ENCODE peak calls at places on chromosomes 5 and 9, in ten cellular contexts. M is AG09309; J is iPS DF 6.9; H is CD8-positive, alpha-beta T cell; K is lower leg skin; Q is SK-N-SH; N is coronary artery; A is IMR-90; X is dorsolateral prefrontal cortex; E is DND-41. R is an unnamed sample.

GRCh38 chr5:173954671-173955605 is 34.0 kb upstream of the C5orf47 start:
- DNase-seq in K (no peak), H (no peak), J (no peak), E (no peak), X (no peak), M (peak), Q (no peak), A (peak), N (no peak), R (no peak)

GRCh38 chr9:90137824-90138223 is 504.8 kb downstream of the DIRAS2 start:
- DNase-seq in E (no peak), A (no peak), M (no peak), N (no peak), Q (no peak), X (no peak), J (no peak), K (no peak), H (no peak), R (no peak)

GRCh38 chr5:174305241-174305681 is 259.8 kb downstream of the NSG2 start:
- DNase-seq in Q (no peak), M (no peak), J (no peak), E (no peak), X (no peak), N (peak), H (no peak), A (no peak), K (no peak), R (no peak)

GRCh38 chr5:81534481-81534840 is 140.5 kb upstream of the ACOT12 start:
- DNase-seq in E (no peak), X (no peak), N (no peak), J (no peak), M (no peak), A (peak), H (no peak), Q (no peak), K (no peak), R (peak)

GRCh38 chr5:9454491-9454890 is 91.4 kb downstream of the SEMA5A start:
- DNase-seq in A (no peak), H (no peak), Q (no peak), M (no peak), K (no peak), X (no peak), J (no peak), N (no peak), E (no peak), R (no peak)

GRCh38 chr5:50886657-50887056 is 220.2 kb downstream of the PARP8 start:
- DNase-seq in X (no peak), M (no peak), N (no peak), J (peak), A (no peak), H (no peak), K (no peak), E (no peak), Q (no peak), R (no peak)

GRCh38 chr5:102483736-102484135 is 15.1 kb downstream of the SLCO6A1 start:
- DNase-seq in H (no peak), Q (no peak), X (no peak), K (no peak), E (no peak), J (no peak), M (no peak), A (no peak), N (no peak), R (peak)

GRCh38 chr5:95730730-95731570 is at the start of gene RHOBTB3:
- DNase-seq in X (peak), M (peak), E (peak), K (peak), H (peak), A (peak), J (no peak), Q (peak), N (peak), R (peak)

GRCh38 chr5:11166906-11167305 is 405.9 kb upstream of the DAP start:
- DNase-seq in M (no peak), J (no peak), Q (no peak), E (no peak), K (no peak), A (no peak), N (no peak), X (no peak), H (no peak), R (peak)

GRCh38 chr9:94002316-94003140 is 47.4 kb upstream of the BARX1 start:
- DNase-seq in K (no peak), Q (peak), H (no peak), X (no peak), E (peak), J (peak), M (no peak), N (no peak), A (peak), R (peak)

GRCh38 chr9:135565141-135565628 is 3.6 kb downstream of the PAEP start:
- DNase-seq in X (peak), E (no peak), A (no peak), K (no peak), N (no peak), Q (no peak), M (no peak), H (no peak), J (no peak), R (no peak)

GRCh38 chr5:96567188-96567587 is 95.0 kb upstream of the CAST start:
- DNase-seq in E (no peak), M (no peak), J (no peak), Q (no peak), A (peak), N (no peak), K (no peak), X (no peak), H (no peak), R (peak)

GRCh38 chr5:163529698-163530097 is 24.3 kb downstream of the MAT2B start:
- DNase-seq in K (no peak), A (no peak), E (no peak), H (no peak), X (no peak), J (no peak), M (no peak), N (no peak), Q (no peak), R (no peak)

GRCh38 chr5:15645376-15645775 is 145.4 kb downstream of the FBXL7 start:
- DNase-seq in A (peak), E (peak), M (no peak), H (no peak), N (no peak), J (no peak), K (no peak), X (no peak), Q (no peak), R (peak)

GRCh38 chr5:7850533-7851239 is at the start of gene CFAP90:
- DNase-seq in M (no peak), K (no peak), Q (peak), X (peak), E (no peak), H (no peak), A (peak), N (no peak), J (peak), R (peak)

GRCh38 chr5:44638286-44638869 is 170.4 kb upstream of the MRPS30 start:
- DNase-seq in N (no peak), X (no peak), Q (no peak), A (no peak), E (no peak), M (no peak), J (no peak), K (no peak), H (no peak), R (peak)

GRCh38 chr9:126391713-126392661 is 65.4 kb downstream of the MVB12B start:
- DNase-seq in X (no peak), Q (no peak), M (no peak), N (no peak), A (no peak), E (no peak), H (no peak), K (no peak), J (no peak), R (no peak)

GRCh38 chr5:68542207-68542606 is 326.7 kb downstream of the PIK3R1 start:
- DNase-seq in H (no peak), K (no peak), X (no peak), A (peak), Q (no peak), M (no peak), E (no peak), J (no peak), N (no peak), R (peak)

GRCh38 chr5:112923148-112923917 is 1.3 kb upstream of the REEP5 start:
- DNase-seq in H (no peak), N (no peak), K (no peak), A (no peak), E (peak), Q (no peak), X (no peak), J (no peak), M (no peak), R (no peak)

GRCh38 chr5:172868924-172869565 is 35.0 kb downstream of the ERGIC1 start:
- DNase-seq in N (peak), H (no peak), M (peak), Q (peak), E (no peak), A (peak), J (no peak), X (peak), K (peak), R (peak)

GRCh38 chr9:35882996-35883395 is 12.8 kb upstream of the OR13J1 start:
- DNase-seq in X (no peak), K (no peak), E (no peak), H (no peak), N (no peak), Q (no peak), M (no peak), A (peak), J (no peak), R (peak)

GRCh38 chr5:170226661-170227060 is 6.1 kb upstream of the C5orf58 start:
- DNase-seq in A (no peak), N (no peak), J (no peak), E (no peak), H (no peak), Q (peak), K (peak), M (no peak), X (no peak), R (no peak)
- H3K4me3 ChIP-seq in A (no peak), N (no peak), J (no peak), E (no peak), H (no peak), Q (no peak), K (no peak), M (no peak), X (no peak), R (no peak)

DNA sequence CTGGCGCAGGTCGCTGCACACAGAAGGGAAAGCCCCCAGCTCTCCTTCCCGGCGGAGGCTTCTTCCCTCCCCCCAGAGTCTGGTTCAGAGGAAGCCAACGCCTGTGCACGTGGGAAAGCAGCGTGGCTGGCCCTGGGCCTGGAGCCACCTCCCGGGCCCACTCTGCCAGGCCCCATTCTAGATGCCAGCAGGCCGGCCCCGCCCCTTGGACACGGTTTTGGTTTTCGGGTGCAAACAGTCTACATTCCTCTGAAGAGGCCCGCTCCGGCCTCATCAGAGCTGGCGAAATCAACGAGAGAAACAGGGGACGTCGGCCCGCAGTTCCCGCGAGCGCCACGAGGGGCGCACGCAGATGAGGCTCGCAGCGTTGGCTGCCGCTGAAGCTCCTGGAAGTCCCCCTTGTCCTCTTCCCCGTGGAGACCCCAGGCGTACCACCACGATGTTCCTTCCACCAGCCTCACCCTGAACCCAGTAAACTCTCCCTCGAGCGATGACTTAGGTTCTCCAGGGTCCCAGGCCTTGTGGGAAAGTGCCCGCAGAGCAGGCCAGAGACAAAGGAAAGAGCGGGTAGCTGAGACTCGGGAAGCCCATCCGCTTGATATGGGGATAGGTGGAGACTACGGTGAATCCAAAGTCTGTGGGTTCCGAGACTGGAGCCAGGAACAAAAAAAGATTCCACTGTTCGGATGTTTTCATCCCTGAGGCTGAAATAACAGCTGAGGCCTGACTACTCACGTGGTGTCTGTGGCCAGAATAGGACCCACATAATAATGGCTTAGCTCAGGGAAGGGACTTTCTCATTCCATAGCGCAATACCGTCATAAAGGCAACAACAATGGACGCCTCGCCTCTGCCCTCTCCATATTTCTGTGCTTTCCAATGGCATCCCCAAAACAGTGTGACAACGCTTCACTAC is 64.2 kb downstream of the KLF4 start:
- DNase-seq in Q (peak), H (peak), N (peak), A (peak), X (peak), K (peak), M (peak), E (peak), J (no peak), R (peak)
- H3K4me3 ChIP-seq in Q (no peak), H (peak), N (peak), A (no peak), X (peak), K (no peak), M (peak), E (no peak), J (no peak), R (no peak)

GRCh38 chr5:91217859-91218258 is 165.3 kb downstream of the ARRDC3 start:
- DNase-seq in N (no peak), J (no peak), M (no peak), Q (no peak), E (no peak), K (no peak), H (no peak), X (no peak), A (no peak), R (no peak)

GRCh38 chr5:91221917-91222316 is 161.2 kb downstream of the ARRDC3 start:
- DNase-seq in A (no peak), X (no peak), J (no peak), K (no peak), E (no peak), M (no peak), Q (no peak), H (no peak), N (no peak), R (no peak)

GRCh38 chr5:91222482-91222881 is 160.6 kb downstream of the ARRDC3 start:
- DNase-seq in M (no peak), N (no peak), K (no peak), J (no peak), Q (no peak), H (no peak), A (no peak), X (no peak), E (no peak), R (no peak)

GRCh38 chr5:91219803-91220371 is 163.2 kb downstream of the ARRDC3 start:
- DNase-seq in H (no peak), J (peak), K (no peak), M (peak), Q (peak), E (peak), X (no peak), N (no peak), A (peak), R (peak)

DNA sequence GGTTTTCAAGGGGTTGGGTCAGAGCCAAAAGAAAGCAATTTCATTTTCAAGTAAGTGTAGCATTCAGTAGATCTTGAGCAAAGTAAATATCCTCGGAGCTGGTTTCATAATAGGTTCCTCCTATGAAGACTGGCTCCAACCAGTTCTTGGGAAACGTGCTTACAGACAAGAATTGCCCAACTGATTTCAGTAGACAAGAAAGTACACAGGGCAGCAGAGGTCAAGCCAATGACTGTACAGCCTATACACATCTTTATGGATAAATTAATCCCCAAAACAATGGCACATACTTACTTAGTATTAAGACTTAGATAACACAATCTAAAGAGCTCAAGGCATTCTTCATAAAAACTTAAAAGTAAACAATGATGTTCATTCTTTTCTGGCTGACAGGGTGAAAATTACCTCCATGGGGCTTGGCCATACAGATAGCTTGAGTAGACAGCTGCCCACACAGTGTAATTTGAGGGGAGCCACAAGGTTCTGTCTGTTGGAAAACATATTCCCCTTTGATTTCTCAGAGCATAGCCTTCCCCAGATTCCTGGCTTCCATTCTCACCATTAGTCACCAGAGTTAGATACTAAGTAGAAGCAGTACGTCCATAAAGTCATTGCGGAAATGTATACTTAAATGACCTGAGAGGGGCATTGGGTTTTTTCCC is 163.8 kb downstream of the ARRDC3 start:
- DNase-seq in X (no peak), Q (no peak), N (no peak), J (no peak), E (no peak), H (no peak), M (peak), K (peak), A (peak), R (peak)
- H3K4me3 ChIP-seq in X (no peak), Q (no peak), N (no peak), J (no peak), E (no peak), H (no peak), M (no peak), K (no peak), A (no peak), R (no peak)

DNA sequence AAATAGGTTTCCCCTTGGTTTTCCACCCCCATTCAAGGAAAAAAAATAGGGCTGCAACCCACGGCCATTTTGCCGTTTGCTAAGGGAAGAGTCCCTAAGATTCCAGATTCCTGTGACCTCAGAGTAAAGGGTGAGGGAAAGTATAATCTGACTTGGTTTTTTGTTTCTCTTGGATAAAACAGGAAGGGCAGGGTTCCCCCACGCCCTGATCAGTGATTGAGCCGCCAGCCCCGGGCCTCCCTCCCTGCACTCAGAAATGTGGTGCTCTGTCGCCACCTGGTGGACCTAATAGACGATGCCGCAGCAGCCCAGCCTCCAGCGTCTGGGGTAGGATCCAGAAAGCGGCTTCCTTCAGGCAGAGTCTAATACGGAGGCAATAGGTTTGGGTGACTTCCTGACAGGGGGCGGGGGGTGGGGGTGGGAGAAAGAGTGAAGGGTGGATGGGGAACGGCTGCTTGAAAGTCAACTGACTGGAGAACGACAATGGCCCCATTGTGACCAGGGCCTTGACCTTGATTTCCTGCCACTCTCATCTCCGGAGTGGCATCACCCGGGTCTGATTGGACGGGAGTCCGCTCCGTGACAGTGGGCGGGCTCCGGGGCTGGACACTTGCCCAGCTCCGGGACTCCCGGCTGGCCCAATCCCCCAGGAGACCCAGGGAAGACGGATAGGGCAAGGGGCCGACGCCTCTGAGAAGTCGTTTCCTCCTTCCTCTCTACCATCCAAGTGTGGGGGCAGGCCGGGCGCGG is 17.8 kb upstream of the CYSTM1 start:
- DNase-seq in J (no peak), H (peak), A (peak), N (peak), E (peak), X (peak), K (peak), M (no peak), Q (peak), R (peak)
- H3K4me3 ChIP-seq in J (peak), H (no peak), A (peak), N (peak), E (no peak), X (peak), K (no peak), M (peak), Q (peak), R (peak)

DNA sequence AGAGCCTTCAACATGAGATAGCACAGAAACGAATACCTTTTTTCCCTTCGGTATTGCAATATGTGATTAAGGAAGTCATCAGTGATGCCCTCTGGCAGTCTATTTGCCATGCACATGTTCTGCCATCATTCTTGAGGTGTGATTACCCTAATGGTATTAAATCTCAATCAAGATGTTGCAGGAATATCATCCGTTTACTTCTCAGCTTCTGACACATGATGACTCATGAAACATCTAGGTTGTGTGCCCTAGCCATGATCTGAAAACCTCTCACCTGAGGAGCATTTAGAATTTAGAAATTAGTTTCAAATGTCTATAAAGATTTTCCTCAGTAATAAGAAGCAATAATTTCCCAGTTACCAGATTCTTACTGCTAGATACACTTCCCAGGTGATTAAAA is 209.1 kb downstream of the ADGRV1 start:
- DNase-seq in A (no peak), E (no peak), Q (no peak), K (no peak), M (no peak), H (no peak), J (no peak), X (no peak), N (no peak), R (peak)
- H3K4me3 ChIP-seq in A (no peak), E (no peak), Q (no peak), K (no peak), M (no peak), H (no peak), J (no peak), X (no peak), N (no peak), R (no peak)

GRCh38 chr9:83691492-83691891 is 16.3 kb downstream of the UBQLN1 start:
- DNase-seq in K (no peak), M (no peak), Q (no peak), J (no peak), H (no peak), X (no peak), N (no peak), A (no peak), E (no peak), R (no peak)

DNA sequence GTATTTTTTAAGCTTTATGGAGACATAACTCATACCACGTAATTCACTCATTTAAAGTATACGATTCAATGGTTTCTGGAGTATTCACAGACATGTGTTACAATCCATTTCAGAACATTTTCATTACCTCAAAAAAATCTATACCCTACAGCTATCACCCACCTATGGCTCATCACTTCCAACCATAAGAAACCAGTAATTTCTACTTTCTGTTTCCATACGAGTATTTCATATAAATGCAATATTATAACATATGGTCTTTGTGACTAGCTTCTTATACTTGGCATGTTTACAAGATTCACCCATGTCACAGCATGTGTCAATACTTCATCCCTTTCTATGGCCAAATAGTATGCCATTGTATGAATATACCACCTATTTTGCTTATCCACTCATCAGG is 18.8 kb downstream of the UBQLN1 start:
- DNase-seq in X (no peak), A (no peak), Q (no peak), J (no peak), N (no peak), H (no peak), M (no peak), E (no peak), K (no peak), R (no peak)
- H3K4me3 ChIP-seq in X (no peak), A (no peak), Q (no peak), J (no peak), N (no peak), H (no peak), M (no peak), E (no peak), K (no peak), R (no peak)

DNA sequence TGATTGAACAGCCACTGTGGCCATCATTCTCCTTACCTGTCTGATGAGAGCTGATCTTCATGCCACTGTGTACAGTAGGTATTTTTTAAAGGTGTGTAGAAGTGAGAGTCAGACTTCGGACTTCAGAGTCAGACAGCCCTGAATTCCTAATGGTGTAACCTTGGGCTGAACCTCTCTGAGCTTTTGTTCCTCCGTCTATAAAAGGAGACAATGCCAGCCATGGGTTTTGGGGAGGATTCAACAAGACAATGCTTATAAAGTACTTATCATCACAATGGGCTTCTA is 18.7 kb downstream of the GSN start:
- DNase-seq in M (no peak), H (no peak), J (no peak), A (no peak), N (no peak), E (no peak), K (no peak), Q (no peak), X (no peak), R (no peak)
- H3K4me3 ChIP-seq in M (no peak), H (no peak), J (no peak), A (no peak), N (peak), E (no peak), K (no peak), Q (no peak), X (peak), R (no peak)

R was measured in epithelial cell of esophagus.